ENCODE peak calls at places on chromosomes 12 and 14, in four cellular contexts. One of them, this sample, is unnamed.

GRCh38 chr12:52495385-52495784 is 2.3 kb upstream of the KRT6A start:
- DNase-seq in endothelial cell: no peak
- DNase-seq in smooth muscle cell of the brain vasculature: no peak
- DNase-seq in foreskin fibroblast: no peak
- DNase-seq in this sample: no peak

GRCh38 chr14:65824285-65824977 is 411.9 kb downstream of the FUT8 start:
- DNase-seq in foreskin fibroblast: peak; percentile 49
- DNase-seq in smooth muscle cell of the brain vasculature: peak; percentile 24
- DNase-seq in endothelial cell: peak; percentile 65
- DNase-seq in this sample: peak; percentile 75

GRCh38 chr12:121513464-121514183 is 67.2 kb downstream of the KDM2B start:
- DNase-seq in smooth muscle cell of the brain vasculature: no peak
- DNase-seq in endothelial cell: no peak
- DNase-seq in foreskin fibroblast: no peak
- DNase-seq in this sample: no peak

GRCh38 chr14:54189358-54190354 is 207.2 kb upstream of the CDKN3 start:
- DNase-seq in foreskin fibroblast: peak; percentile 83
- DNase-seq in endothelial cell: no peak
- DNase-seq in smooth muscle cell of the brain vasculature: no peak
- DNase-seq in this sample: peak; percentile 62

GRCh38 chr12:86006727-86007126 is 132.6 kb downstream of the NTS start:
- DNase-seq in smooth muscle cell of the brain vasculature: no peak
- DNase-seq in endothelial cell: no peak
- DNase-seq in foreskin fibroblast: no peak
- DNase-seq in this sample: no peak

GRCh38 chr14:33916663-33917565 is 34.0 kb downstream of the EGLN3 start:
- DNase-seq in endothelial cell: no peak
- DNase-seq in foreskin fibroblast: no peak
- DNase-seq in smooth muscle cell of the brain vasculature: peak; percentile 1
- DNase-seq in this sample: peak; percentile 34

GRCh38 chr12:122981587-122982493 is 1.4 kb downstream of the ARL6IP4 start:
- DNase-seq in smooth muscle cell of the brain vasculature: no peak
- DNase-seq in endothelial cell: no peak
- DNase-seq in foreskin fibroblast: no peak
- DNase-seq in this sample: no peak

GRCh38 chr12:31590730-31591307 is at the start of gene DENND5B:
- DNase-seq in endothelial cell: peak; percentile 78
- DNase-seq in smooth muscle cell of the brain vasculature: no peak
- DNase-seq in foreskin fibroblast: peak; percentile 51
- DNase-seq in this sample: peak; percentile 76

GRCh38 chr14:49505026-49505766 is 81.0 kb downstream of the RPS29 start:
- DNase-seq in endothelial cell: no peak
- DNase-seq in smooth muscle cell of the brain vasculature: no peak
- DNase-seq in foreskin fibroblast: no peak
- DNase-seq in this sample: no peak

GRCh38 chr14:74955229-74955999 is at the start of gene PGF:
- DNase-seq in endothelial cell: peak; percentile 68
- DNase-seq in foreskin fibroblast: no peak
- DNase-seq in smooth muscle cell of the brain vasculature: no peak
- DNase-seq in this sample: peak; percentile 68

GRCh38 chr12:117936722-117937484 is 31.9 kb downstream of the KSR2 start:
- DNase-seq in foreskin fibroblast: no peak
- DNase-seq in smooth muscle cell of the brain vasculature: no peak
- DNase-seq in endothelial cell: no peak
- DNase-seq in this sample: no peak

GRCh38 chr14:50335389-50335788 is 23.3 kb downstream of the DMAC2L start:
- DNase-seq in foreskin fibroblast: peak; percentile 59
- DNase-seq in endothelial cell: peak; percentile 20
- DNase-seq in smooth muscle cell of the brain vasculature: no peak
- DNase-seq in this sample: peak; percentile 58

GRCh38 chr12:45543887-45544286 is 185.6 kb upstream of the ARID2 start:
- DNase-seq in foreskin fibroblast: peak; percentile 77
- DNase-seq in smooth muscle cell of the brain vasculature: peak; percentile 57
- DNase-seq in endothelial cell: peak; percentile 61
- DNase-seq in this sample: peak; percentile 86

GRCh38 chr12:122366685-122367475 is 55.6 kb downstream of the CLIP1 start:
- DNase-seq in endothelial cell: peak; percentile 13
- DNase-seq in foreskin fibroblast: peak; percentile 90
- DNase-seq in smooth muscle cell of the brain vasculature: peak; percentile 35
- DNase-seq in this sample: peak; percentile 91

GRCh38 chr14:67738740-67739504 is 37.2 kb downstream of the RDH12 start:
- DNase-seq in foreskin fibroblast: peak; percentile 92
- DNase-seq in endothelial cell: no peak
- DNase-seq in smooth muscle cell of the brain vasculature: peak; percentile 62
- DNase-seq in this sample: peak; percentile 96

GRCh38 chr12:991350-992278 is 591 bp downstream of the ERC1 start:
- DNase-seq in endothelial cell: no peak
- DNase-seq in smooth muscle cell of the brain vasculature: no peak
- DNase-seq in foreskin fibroblast: peak; percentile 4
- DNase-seq in this sample: no peak

GRCh38 chr14:92726135-92726932 is 22.1 kb downstream of the LGMN start:
- DNase-seq in foreskin fibroblast: peak; percentile 68
- DNase-seq in smooth muscle cell of the brain vasculature: no peak
- DNase-seq in endothelial cell: no peak
- DNase-seq in this sample: peak; percentile 84

GRCh38 chr12:106039242-106039641 is 99.5 kb downstream of the NUAK1 start:
- DNase-seq in foreskin fibroblast: no peak
- DNase-seq in endothelial cell: no peak
- DNase-seq in smooth muscle cell of the brain vasculature: no peak
- DNase-seq in this sample: no peak

GRCh38 chr12:24948452-24948815 is 467 bp downstream of the BCAT1 start:
- DNase-seq in foreskin fibroblast: peak; percentile 18
- DNase-seq in endothelial cell: peak; percentile 17
- DNase-seq in smooth muscle cell of the brain vasculature: no peak
- DNase-seq in this sample: peak; percentile 27

GRCh38 chr14:73143003-73143402 is 6.7 kb downstream of the PSEN1 start:
- DNase-seq in foreskin fibroblast: no peak
- DNase-seq in endothelial cell: no peak
- DNase-seq in smooth muscle cell of the brain vasculature: no peak
- DNase-seq in this sample: no peak

GRCh38 chr14:85604021-85604420 is 74.1 kb downstream of the FLRT2 start:
- DNase-seq in foreskin fibroblast: no peak
- DNase-seq in endothelial cell: no peak
- DNase-seq in smooth muscle cell of the brain vasculature: no peak
- DNase-seq in this sample: no peak

GRCh38 chr14:69543341-69544249 is 31.1 kb downstream of the CCDC177 start:
- DNase-seq in foreskin fibroblast: peak; percentile 86
- DNase-seq in smooth muscle cell of the brain vasculature: no peak
- DNase-seq in endothelial cell: peak; percentile 68
- DNase-seq in this sample: peak; percentile 64

GRCh38 chr12:132771126-132771838 is 9.7 kb upstream of the ANKLE2 start:
- DNase-seq in foreskin fibroblast: peak; percentile 33
- DNase-seq in smooth muscle cell of the brain vasculature: no peak
- DNase-seq in endothelial cell: no peak
- DNase-seq in this sample: no peak

GRCh38 chr14:73753887-73754880 is 40.0 kb upstream of the PNMA1 start:
- DNase-seq in endothelial cell: no peak
- DNase-seq in foreskin fibroblast: peak; percentile 55
- DNase-seq in smooth muscle cell of the brain vasculature: no peak
- DNase-seq in this sample: peak; percentile 53

GRCh38 chr12:124814741-124815613 is 48.7 kb downstream of the SCARB1 start:
- DNase-seq in foreskin fibroblast: no peak
- DNase-seq in smooth muscle cell of the brain vasculature: no peak
- DNase-seq in endothelial cell: no peak
- DNase-seq in this sample: peak; percentile 36

GRCh38 chr14:47785041-47785440 is 109.6 kb upstream of the MDGA2 start:
- DNase-seq in foreskin fibroblast: no peak
- DNase-seq in smooth muscle cell of the brain vasculature: no peak
- DNase-seq in endothelial cell: no peak
- DNase-seq in this sample: no peak

GRCh38 chr14:93032301-93032929 is 83.3 kb downstream of the ITPK1 start:
- DNase-seq in foreskin fibroblast: no peak
- DNase-seq in endothelial cell: no peak
- DNase-seq in smooth muscle cell of the brain vasculature: no peak
- DNase-seq in this sample: peak; percentile 58

GRCh38 chr12:84375472-84375871 is 537.1 kb downstream of the SLC6A15 start:
- DNase-seq in smooth muscle cell of the brain vasculature: no peak
- DNase-seq in endothelial cell: no peak
- DNase-seq in foreskin fibroblast: no peak
- DNase-seq in this sample: no peak

GRCh38 chr12:20798561-20798960 is 11.9 kb upstream of the SLCO1B3 start:
- DNase-seq in smooth muscle cell of the brain vasculature: peak; percentile 4
- DNase-seq in foreskin fibroblast: no peak
- DNase-seq in endothelial cell: no peak
- DNase-seq in this sample: no peak

GRCh38 chr14:105258846-105259245 is 10.5 kb downstream of the BTBD6 start:
- DNase-seq in endothelial cell: no peak
- DNase-seq in smooth muscle cell of the brain vasculature: no peak
- DNase-seq in foreskin fibroblast: no peak
- DNase-seq in this sample: no peak

GRCh38 chr14:66487159-66487558 is 988 bp downstream of the CCDC196 start:
- DNase-seq in smooth muscle cell of the brain vasculature: no peak
- DNase-seq in foreskin fibroblast: no peak
- DNase-seq in endothelial cell: no peak
- DNase-seq in this sample: no peak

GRCh38 chr12:15700595-15700994 is 88.6 kb downstream of the EPS8 start:
- DNase-seq in foreskin fibroblast: peak; percentile 80
- DNase-seq in smooth muscle cell of the brain vasculature: peak; percentile 69
- DNase-seq in endothelial cell: no peak
- DNase-seq in this sample: peak; percentile 75

This sample was measured in AG08395.